ENCODE peak calls at places on chromosomes 3 and 15, in seven cellular contexts. G is AG04449, C is Calu3, L is upper lobe of right lung, D is OCI-LY7, K is NB4, S is psoas muscle. F is an unnamed sample.

GRCh38 chr3:59300727-59301134 is 250.9 kb upstream of the CFAP20DC start:
- DNase-seq in C (no peak), K (no peak), G (no peak), S (no peak), D (no peak), L (no peak), F (no peak)

GRCh38 chr3:45234250-45234649 is 8.2 kb upstream of the TMEM158 start:
- DNase-seq in D (no peak), G (no peak), C (no peak), L (no peak), S (no peak), K (no peak), F (no peak)

GRCh38 chr15:70208332-70208731 is 110.6 kb upstream of the TLE3 start:
- DNase-seq in S (no peak), K (no peak), L (peak; percentile 41), D (no peak), C (no peak), G (no peak), F (no peak)

GRCh38 chr3:48565186-48565585 is 1.6 kb upstream of the UCN2 start:
- DNase-seq in K (no peak), C (no peak), G (no peak), S (no peak), D (no peak), L (no peak), F (no peak)

GRCh38 chr3:5411786-5412185 is 224.3 kb downstream of the EDEM1 start:
- DNase-seq in C (no peak), L (no peak), D (no peak), K (no peak), G (no peak), S (no peak), F (no peak)

GRCh38 chr3:175526609-175527280 is 667.6 kb downstream of the NAALADL2 start:
- DNase-seq in L (no peak), S (no peak), C (peak; percentile 6), K (peak; percentile 1), D (no peak), G (no peak), F (no peak)

GRCh38 chr15:85312486-85312885 is 67.9 kb upstream of the AKAP13 start:
- DNase-seq in K (peak; percentile 42), C (no peak), S (no peak), L (no peak), G (no peak), D (no peak), F (no peak)

GRCh38 chr3:48215466-48215865 is 7.8 kb upstream of the CAMP start:
- DNase-seq in L (peak; percentile 66), S (peak; percentile 34), G (no peak), D (no peak), K (no peak), C (no peak), F (peak; percentile 36)

GRCh38 chr3:25428003-25428861 is at the start of gene RARB:
- DNase-seq in S (peak; percentile 53), D (no peak), G (peak; percentile 78), L (peak; percentile 66), C (peak; percentile 83), K (peak; percentile 65), F (peak; percentile 64)

GRCh38 chr15:73928971-73929627 is 2.8 kb downstream of the LOXL1 start:
- DNase-seq in D (no peak), L (no peak), G (no peak), C (no peak), S (no peak), K (no peak), F (no peak)

GRCh38 chr3:161197855-161198836 is 23.0 kb upstream of the NMD3 start:
- DNase-seq in G (no peak), C (no peak), D (no peak), S (no peak), L (no peak), K (no peak), F (no peak)

GRCh38 chr3:152173627-152174026 is 95.1 kb upstream of the MBNL1 start:
- DNase-seq in C (no peak), D (no peak), G (no peak), K (no peak), L (no peak), S (no peak), F (no peak)

GRCh38 chr3:108433928-108434327 is 76.5 kb downstream of the MYH15 start:
- DNase-seq in C (no peak), K (no peak), L (no peak), G (no peak), D (no peak), S (no peak), F (no peak)

GRCh38 chr3:126367316-126367805 is 10.2 kb upstream of the KLF15 start:
- DNase-seq in D (no peak), C (no peak), K (no peak), G (no peak), L (peak; percentile 28), S (no peak), F (no peak)

GRCh38 chr3:126364130-126364695 is 7.0 kb upstream of the KLF15 start:
- DNase-seq in D (no peak), C (no peak), S (no peak), K (no peak), L (peak; percentile 54), G (no peak), F (no peak)

GRCh38 chr3:126364731-126365301 is 7.6 kb upstream of the KLF15 start:
- DNase-seq in D (peak; percentile 27), G (no peak), K (no peak), L (peak; percentile 41), C (no peak), S (no peak), F (peak; percentile 7)

GRCh38 chr3:126369490-126369889 is 12.3 kb upstream of the KLF15 start:
- DNase-seq in D (no peak), C (no peak), S (no peak), L (peak; percentile 12), G (no peak), K (no peak), F (no peak)

DNA sequence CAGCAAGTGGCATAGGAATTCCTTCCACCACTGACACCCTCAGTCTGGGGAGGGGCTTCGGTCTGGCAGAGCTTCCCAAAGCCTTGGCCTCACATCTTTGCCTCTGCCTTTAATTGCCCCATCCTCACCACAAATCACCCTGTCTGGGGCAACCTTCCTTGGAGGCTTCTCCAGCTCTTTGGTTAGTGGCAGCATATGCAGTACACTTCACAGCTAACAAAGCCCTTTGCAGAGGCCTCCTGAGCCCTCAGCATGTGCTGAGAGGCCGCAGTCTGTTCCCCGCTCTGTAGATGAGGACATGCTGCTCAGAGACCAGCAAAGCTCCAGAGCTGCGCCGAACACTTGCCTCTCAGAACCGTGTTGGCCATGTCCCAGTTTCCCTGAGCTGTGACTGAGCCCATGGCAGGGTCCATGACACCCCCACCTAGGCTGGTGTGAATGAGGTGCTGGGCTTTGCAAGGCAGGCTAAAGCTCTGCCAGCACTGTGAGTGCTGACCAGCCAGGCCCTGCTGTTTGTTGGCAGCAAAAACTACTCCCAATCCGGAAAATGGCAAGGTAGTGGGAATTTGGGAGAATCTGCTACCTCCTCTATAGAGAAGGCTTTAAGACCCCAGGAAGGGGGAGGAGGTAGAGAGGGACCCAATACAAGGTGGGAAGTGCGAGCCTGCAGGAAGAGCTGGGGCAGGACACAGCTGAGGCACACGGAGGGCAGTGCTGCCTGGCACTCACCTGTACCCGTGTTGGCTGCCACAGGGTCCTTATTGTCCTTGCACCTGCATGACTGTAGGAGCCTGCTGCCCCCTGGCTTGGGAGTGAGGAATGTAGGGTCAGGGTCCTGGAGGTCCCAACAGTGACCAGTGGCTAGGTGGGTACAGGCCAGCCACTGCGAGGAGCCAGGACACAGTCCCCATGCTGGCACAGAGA is 8.4 kb upstream of the KLF15 start:
- DNase-seq in D (no peak), G (no peak), K (no peak), S (no peak), C (no peak), L (peak; percentile 52), F (no peak)
- TF ChIP-seq CTCF in D (no peak), G (no peak), K (no peak), S (no peak), C (no peak), L (no peak), F (no peak)

GRCh38 chr15:29466292-29466691 is 196.7 kb upstream of the NSMCE3 start:
- DNase-seq in S (no peak), L (no peak), K (no peak), C (no peak), G (no peak), D (no peak), F (no peak)
- TF ChIP-seq CTCF in S (no peak), L (no peak), K (no peak), C (no peak), G (no peak), D (no peak), F (no peak)

DNA sequence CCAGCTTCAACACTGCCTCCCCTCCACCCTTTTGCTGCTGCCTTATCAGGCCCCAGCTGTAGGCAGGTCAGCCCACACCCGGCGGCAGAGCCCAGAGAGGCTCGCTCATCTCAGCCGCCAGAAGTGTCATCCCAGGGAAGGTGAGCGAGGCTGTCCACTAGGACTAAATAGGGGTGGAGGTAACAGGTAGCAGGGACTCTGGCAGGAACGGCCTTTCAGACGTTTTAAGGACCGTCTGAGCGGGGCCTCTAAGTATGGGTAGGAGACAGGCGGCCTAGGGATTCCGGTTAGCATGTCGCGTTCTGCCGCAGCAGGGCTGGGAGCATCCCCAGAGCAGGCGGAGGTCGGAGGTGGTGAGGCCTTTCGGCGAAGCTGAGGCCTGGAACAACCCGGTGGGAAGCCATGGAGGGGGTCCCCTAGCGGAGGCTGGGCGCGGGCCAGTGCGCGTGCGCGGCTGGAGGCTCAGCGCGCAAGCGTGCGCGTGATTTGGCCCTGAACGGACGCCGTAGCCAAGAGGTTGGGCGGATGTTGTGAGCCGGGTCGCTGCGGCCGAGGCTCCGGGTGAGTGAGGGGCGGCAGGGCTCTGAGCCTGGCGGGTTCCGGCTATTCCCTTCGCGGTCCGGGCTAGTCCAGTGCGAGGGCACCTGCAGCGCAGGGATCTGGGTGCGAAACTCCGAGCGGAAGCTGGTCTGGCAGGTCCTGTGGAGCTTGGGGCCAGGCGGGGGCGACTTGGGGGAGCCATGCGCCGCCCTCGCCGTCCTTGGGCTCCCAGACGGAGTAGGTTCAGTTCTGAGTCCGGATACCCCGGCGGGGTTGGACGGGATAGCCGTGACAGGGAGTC is at the start of the genes MST1 and RNF123:
- DNase-seq in C (peak; percentile 92), K (peak; percentile 93), S (peak; percentile 93), D (peak; percentile 95), G (peak; percentile 28), L (peak; percentile 96), F (peak; percentile 86)
- TF ChIP-seq CTCF in C (no peak), K (peak; percentile 26), S (peak; percentile 37), D (peak; percentile 60), G (peak; percentile 60), L (peak; percentile 41), F (peak; percentile 41)

DNA sequence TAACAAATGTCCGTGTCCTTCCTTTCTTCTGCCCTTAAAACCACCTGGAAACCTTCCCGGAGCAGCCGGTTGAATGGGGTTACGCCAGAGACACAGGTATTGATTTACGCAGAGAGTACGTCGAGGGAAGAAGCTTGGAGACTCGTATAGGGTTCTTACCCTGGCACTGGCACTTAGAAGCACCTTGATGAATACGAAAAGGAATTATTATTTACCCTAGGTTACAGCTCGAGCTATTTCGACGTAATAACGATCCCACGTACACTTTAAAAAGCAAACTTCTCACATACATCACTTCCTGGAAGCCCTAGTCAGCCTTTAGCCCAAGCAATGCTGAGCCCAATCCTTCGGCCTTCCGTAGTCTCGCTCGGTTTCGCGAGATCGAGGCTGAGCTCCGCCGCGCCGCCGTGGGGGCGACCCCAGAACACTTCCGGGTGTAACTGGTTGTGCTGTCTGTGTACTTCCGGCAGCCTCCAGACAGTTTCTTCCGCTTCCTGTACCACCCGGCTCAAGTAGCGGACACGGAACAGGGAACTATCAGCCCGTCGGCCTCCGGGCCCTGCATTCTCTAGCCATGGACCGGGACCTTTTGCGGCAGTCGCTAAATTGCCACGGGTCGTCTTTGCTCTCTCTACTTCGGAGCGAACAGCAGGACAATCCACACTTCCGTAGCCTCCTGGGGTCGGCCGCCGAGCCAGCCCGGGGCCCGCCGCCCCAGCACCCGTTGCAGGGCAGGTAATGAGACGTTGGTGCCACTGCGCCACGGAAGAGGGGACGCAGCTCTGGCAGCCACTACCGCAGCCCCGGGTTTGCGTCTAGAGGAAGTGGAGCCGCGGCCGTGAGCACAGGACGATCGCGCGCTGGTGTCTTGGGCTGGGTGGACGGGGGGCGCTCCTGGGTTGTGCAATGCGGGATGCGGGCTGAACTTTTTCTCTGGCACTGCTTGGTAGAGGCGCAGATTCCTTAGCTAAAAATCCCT is at the start of gene TTC14:
- DNase-seq in L (peak; percentile 96), D (peak; percentile 96), K (peak; percentile 55), G (peak; percentile 63), C (peak; percentile 96), S (peak; percentile 92), F (peak; percentile 85)
- TF ChIP-seq CTCF in L (no peak), D (peak; percentile 60), K (no peak), G (no peak), C (no peak), S (no peak), F (no peak)